ENCODE peak calls at places on chromosomes 4 and X, in eight cellular contexts. Q is foreskin keratinocyte, S is esophagus muscularis mucosa, W is left ventricle myocardium inferior, P is psoas muscle, K is heart right ventricle, L is breast epithelium, H is HepG2. I is an unnamed sample.
A peak's percentile ranks its signal among the peaks of the same experiment; 100 is the strongest.

GRCh38 chr4:125115941-125116340 is 198.8 kb upstream of the FAT4 start:
- DNase-seq in S (no peak), W (no peak), Q (peak; percentile 55), L (no peak), K (no peak), P (no peak), H (no peak), I (no peak)

GRCh38 chr4:103091601-103092223 is 7.9 kb downstream of the BDH2 start:
- DNase-seq in Q (peak; percentile 17), S (no peak), L (no peak), W (no peak), P (no peak), K (no peak), H (peak; percentile 72), I (peak; percentile 26)

GRCh38 chr4:109238746-109239145 is 63.7 kb downstream of the COL25A1 start:
- DNase-seq in L (no peak), Q (no peak), W (no peak), H (no peak), S (no peak), P (no peak), K (no peak), I (no peak)

GRCh38 chrX:11105080-11105479 is 6.1 kb upstream of the HCCS start:
- DNase-seq in W (no peak), L (no peak), S (no peak), P (no peak), H (no peak), Q (peak; percentile 62), K (no peak), I (no peak)

GRCh38 chr4:120977435-120977997 is 55.0 kb upstream of the PRDM5 start:
- DNase-seq in L (no peak), K (no peak), P (no peak), S (no peak), Q (peak; percentile 23), W (no peak), H (peak; percentile 10), I (no peak)

GRCh38 chr4:20829958-20830357 is 129.7 kb downstream of the PACRGL start:
- DNase-seq in H (no peak), S (no peak), L (no peak), K (no peak), Q (no peak), W (no peak), P (no peak), I (no peak)

GRCh38 chr4:81142744-81143143 is 72.3 kb downstream of the PRKG2 start:
- DNase-seq in S (no peak), W (no peak), L (no peak), Q (no peak), P (no peak), H (no peak), K (no peak), I (no peak)

GRCh38 chrX:139246295-139246694 is 284.2 kb upstream of the F9 start:
- DNase-seq in W (no peak), P (no peak), S (no peak), H (no peak), K (no peak), L (no peak), Q (no peak), I (no peak)

GRCh38 chr4:38150766-38151165 is 190.6 kb downstream of the PTTG2 start:
- DNase-seq in H (no peak), P (no peak), S (no peak), Q (no peak), K (no peak), W (no peak), L (no peak), I (no peak)

GRCh38 chrX:2342878-2343277 is 157.9 kb downstream of the DHRSX start:
- DNase-seq in Q (no peak), S (no peak), L (no peak), P (no peak), K (no peak), H (no peak), W (no peak), I (no peak)

GRCh38 chrX:40209951-40210617 is 112.3 kb upstream of the BCOR start:
- DNase-seq in S (no peak), Q (peak; percentile 12), L (no peak), W (no peak), H (peak; percentile 7), K (no peak), P (no peak), I (no peak)

GRCh38 chr4:144757969-144758368 is 112.0 kb downstream of the HHIP start:
- DNase-seq in H (no peak), S (no peak), P (no peak), Q (peak; percentile 4), K (no peak), W (no peak), L (no peak), I (no peak)

GRCh38 chr4:153468587-153468986 is 2.4 kb downstream of the TMEM131L start:
- DNase-seq in L (no peak), S (no peak), H (no peak), W (no peak), Q (no peak), K (no peak), P (no peak), I (no peak)

GRCh38 chr4:153474251-153474650 is 8.1 kb downstream of the TMEM131L start:
- DNase-seq in P (no peak), H (no peak), K (no peak), Q (no peak), W (no peak), L (no peak), S (no peak), I (no peak)

GRCh38 chr4:153467897-153468262 is 1.7 kb downstream of the TMEM131L start:
- DNase-seq in W (no peak), S (no peak), P (no peak), K (no peak), H (no peak), L (no peak), Q (no peak), I (no peak)

GRCh38 chr4:153472122-153473037 is 6.2 kb downstream of the TMEM131L start:
- DNase-seq in H (no peak), P (no peak), K (no peak), Q (no peak), L (no peak), W (no peak), S (no peak), I (no peak)

DNA sequence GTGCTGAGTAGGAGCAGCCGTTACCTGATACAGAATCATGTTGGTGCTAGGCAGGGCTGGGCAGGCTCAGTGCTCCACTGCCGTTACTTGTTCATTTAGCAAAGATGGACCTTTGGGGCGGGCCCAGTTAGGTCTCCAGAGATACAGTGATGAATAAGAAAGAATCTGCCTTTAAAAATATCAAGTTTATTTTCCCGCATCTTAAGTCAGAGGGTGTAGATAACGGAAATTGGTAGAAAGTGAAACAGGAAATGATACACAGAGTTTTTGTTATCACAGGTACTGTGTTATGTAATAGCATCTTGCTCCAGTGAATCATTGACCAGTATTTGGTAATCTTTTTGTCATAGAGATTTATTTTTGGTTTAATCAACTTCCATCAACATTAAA is 5.5 kb downstream of the TMEM131L start:
- DNase-seq in Q (no peak), P (no peak), L (no peak), H (no peak), S (no peak), K (no peak), W (no peak), I (peak; percentile 67)
- H3K4me1 ChIP-seq in Q (peaks cover 18% of the 10 kb centered on the region), P (peaks cover 52% of the 10 kb centered on the region), L (no peaks in the 10 kb centered on the region), H (peaks cover 15% of the 10 kb centered on the region), S (peaks cover 33% of the 10 kb centered on the region), K (peaks cover 29% of the 10 kb centered on the region), W (peaks cover 49% of the 10 kb centered on the region), I (peaks cover 51% of the 10 kb centered on the region)

GRCh38 chrX:16431266-16431665 is 218.7 kb upstream of the S100G start:
- DNase-seq in K (no peak), W (no peak), Q (no peak), P (no peak), S (no peak), H (no peak), L (no peak), I (no peak)

GRCh38 chrX:16435399-16435986 is 214.5 kb upstream of the S100G start:
- DNase-seq in W (no peak), S (no peak), Q (no peak), K (no peak), H (no peak), P (no peak), L (no peak), I (no peak)

GRCh38 chrX:16436348-16437188 is 213.4 kb upstream of the S100G start:
- DNase-seq in Q (no peak), L (peak; percentile 62), P (peak; percentile 76), S (no peak), H (peak; percentile 44), K (peak; percentile 67), W (peak; percentile 58), I (peak; percentile 28)

GRCh38 chrX:16429391-16429790 is 220.6 kb upstream of the S100G start:
- DNase-seq in H (no peak), Q (no peak), W (no peak), L (no peak), S (no peak), P (no peak), K (no peak), I (no peak)

GRCh38 chrX:16433021-16433420 is 216.9 kb upstream of the S100G start:
- DNase-seq in L (no peak), S (no peak), Q (no peak), H (no peak), W (no peak), K (no peak), P (no peak), I (no peak)
- TF ChIP-seq CTCF in L (no peak), S (no peak), Q (no peak), H (no peak), W (no peak), K (no peak), P (no peak), I (no peak)

DNA sequence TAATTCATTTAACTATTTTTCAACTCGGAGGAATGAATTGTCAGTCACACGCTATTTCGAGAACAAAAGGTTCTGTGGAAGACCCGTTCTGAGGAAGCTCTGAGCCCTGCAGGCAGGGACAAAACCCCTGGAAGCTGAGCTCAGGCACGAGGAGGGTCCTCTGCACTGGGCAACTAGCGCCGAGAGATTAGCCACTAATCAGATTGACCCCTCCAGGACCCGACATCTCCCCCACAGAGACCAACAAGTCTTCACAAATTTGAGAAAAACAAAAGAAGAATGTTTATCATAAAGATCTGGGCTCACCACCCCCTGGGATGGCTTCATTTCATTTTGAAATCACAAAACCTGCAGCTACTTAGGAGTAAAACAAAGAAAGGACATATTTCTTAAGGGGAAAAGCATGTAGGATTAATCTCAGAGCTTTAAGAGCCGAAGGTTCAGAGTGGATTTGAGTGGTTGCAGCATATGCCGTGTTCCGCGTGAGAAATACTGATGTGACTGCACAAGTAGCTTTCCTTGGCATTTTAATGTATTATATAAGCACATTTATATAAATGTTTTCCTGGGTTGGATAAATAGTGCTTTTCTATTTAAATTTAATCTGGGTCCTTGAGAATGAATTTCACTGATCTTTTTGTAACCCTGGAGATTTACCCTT is 41.8 kb downstream of the ADRA2C start:
- DNase-seq in P (no peak), W (no peak), K (no peak), Q (no peak), S (no peak), H (no peak), L (no peak), I (no peak)
- H3K27ac ChIP-seq in P (no peak overlapping the region), W (no peak overlapping the region), K (no peak overlapping the region), Q (no peak overlapping the region), S (no peak overlapping the region), H (no peak overlapping the region), L (no peak overlapping the region), I (no peak overlapping the region)

DNA sequence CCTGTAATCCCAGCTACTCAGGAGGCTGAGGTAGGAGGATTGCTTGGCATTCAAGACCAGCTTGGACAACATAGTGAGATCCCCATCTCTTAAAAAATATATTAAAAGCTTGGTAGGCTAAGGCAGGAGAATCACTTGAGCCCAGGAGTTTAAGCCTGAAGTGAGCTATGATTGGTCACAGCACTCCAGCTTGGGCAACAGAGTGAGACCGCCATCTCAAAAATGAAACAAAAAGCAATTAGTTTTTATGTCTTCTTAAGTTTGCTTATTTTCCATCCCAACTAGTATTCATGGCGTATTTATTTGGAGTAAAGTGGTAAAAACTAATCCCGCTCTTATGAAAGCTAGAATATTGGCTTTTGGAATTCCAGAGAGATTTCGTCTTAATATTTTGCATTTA is 25.4 kb upstream of the PDE5A start:
- DNase-seq in P (no peak), W (no peak), H (no peak), K (no peak), S (no peak), L (no peak), Q (no peak), I (no peak)
- H3K4me1 ChIP-seq in P (no peaks in the 10 kb centered on the region), W (no peaks in the 10 kb centered on the region), H (no peaks in the 10 kb centered on the region), K (no peaks in the 10 kb centered on the region), S (peaks cover 12% of the 10 kb centered on the region), L (no peaks in the 10 kb centered on the region), Q (peaks cover 4% of the 10 kb centered on the region), I (no peaks in the 10 kb centered on the region)